ENCODE peak calls at places on chromosomes 2 and 18, in ten cellular contexts. A is heart right ventricle, S is tibial artery, P is Calu3, Z is lung, L is body of pancreas, Y is cardiac muscle cell, N is B cell, W is AG04450, T is H1. M is an unnamed sample.

GRCh38 chr2:10889741-10890215 is 22.0 kb upstream of the KCNF1 start:
- DNase-seq in S (peak), L (no peak), N (no peak), P (no peak), Z (no peak), T (no peak), A (no peak), W (no peak), Y (no peak), M (no peak)

GRCh38 chr2:44559108-44559507 is 197.4 kb downstream of the CAMKMT start:
- DNase-seq in S (no peak), N (peak), Y (no peak), T (no peak), L (no peak), Z (no peak), A (no peak), P (no peak), W (no peak), M (no peak)

GRCh38 chr2:174499365-174499764 is 12.5 kb upstream of the GPR155 start:
- DNase-seq in W (no peak), P (no peak), A (no peak), S (no peak), Z (no peak), T (no peak), L (no peak), Y (no peak), N (no peak), M (no peak)

GRCh38 chr2:21083482-21083881 is 39.6 kb upstream of the APOB start:
- DNase-seq in P (no peak), N (no peak), A (no peak), W (no peak), S (no peak), Y (no peak), Z (no peak), L (no peak), T (no peak), M (no peak)

GRCh38 chr2:203436496-203436895 is 98.6 kb downstream of the RAPH1 start:
- DNase-seq in N (no peak), S (no peak), Z (no peak), P (no peak), W (no peak), Y (no peak), T (no peak), A (no peak), L (no peak), M (no peak)

GRCh38 chr2:140747097-140747496 is 1383.7 kb downstream of the LRP1B start:
- DNase-seq in A (no peak), N (no peak), Y (no peak), S (no peak), T (no peak), W (no peak), Z (no peak), L (no peak), P (no peak), M (no peak)

GRCh38 chr2:23624378-23624777 is 239.4 kb downstream of the KLHL29 start:
- DNase-seq in N (no peak), Z (no peak), A (no peak), T (no peak), Y (no peak), L (no peak), P (peak), W (no peak), S (no peak), M (no peak)

GRCh38 chr2:38740851-38741541 is 10.2 kb downstream of the SRSF7 start:
- DNase-seq in Z (no peak), N (no peak), P (no peak), L (no peak), A (no peak), Y (peak), S (no peak), W (no peak), T (no peak), M (no peak)

GRCh38 chr2:160305081-160305750 is 105.1 kb upstream of the ITGB6 start:
- DNase-seq in N (no peak), S (no peak), Z (no peak), T (no peak), A (no peak), Y (no peak), P (no peak), L (no peak), W (peak), M (no peak)

DNA sequence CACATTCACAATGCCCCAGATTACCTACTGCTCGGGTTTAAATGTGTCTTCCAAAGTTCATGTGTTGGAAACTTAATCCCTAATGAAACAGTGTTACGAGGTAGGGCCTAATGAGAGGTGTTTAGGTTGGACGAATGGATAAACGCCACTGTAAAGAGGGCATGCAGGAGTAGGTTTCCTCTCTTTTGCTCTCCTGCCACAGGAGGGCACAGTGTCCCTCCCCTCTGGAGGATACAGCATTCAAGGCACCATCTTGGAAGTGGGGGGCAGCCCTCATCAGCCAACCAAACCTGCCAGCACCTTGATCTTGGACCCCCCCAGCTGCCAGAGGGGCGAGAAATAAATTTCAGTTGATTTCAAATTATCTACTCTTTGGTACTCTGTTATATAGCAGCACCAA is 103.5 kb downstream of the TSHZ1 start:
- DNase-seq in A (no peak), N (no peak), Z (no peak), Y (no peak), W (no peak), T (no peak), L (no peak), P (no peak), S (no peak), M (no peak)
- TF ChIP-seq CTCF in A (no peak), N (no peak), Z (no peak), Y (no peak), W (no peak), T (peak), L (no peak), P (no peak), S (no peak), M (peak)

GRCh38 chr2:231716641-231717280 is 8.4 kb downstream of the PTMA start:
- DNase-seq in W (no peak), S (peak), P (no peak), Y (no peak), T (no peak), L (no peak), N (no peak), A (no peak), Z (no peak), M (no peak)

GRCh38 chr2:231715988-231716616 is 7.8 kb downstream of the PTMA start:
- DNase-seq in P (no peak), A (peak), S (no peak), T (no peak), L (no peak), W (no peak), Y (no peak), N (no peak), Z (no peak), M (no peak)

GRCh38 chr2:231713738-231714638 is 5.7 kb downstream of the PTMA start:
- DNase-seq in P (peak), W (peak), N (peak), S (peak), L (peak), A (peak), Y (peak), T (peak), Z (peak), M (no peak)

GRCh38 chr2:231714639-231715498 is 6.5 kb downstream of the PTMA start:
- DNase-seq in S (peak), Z (peak), P (peak), A (peak), Y (peak), L (peak), W (no peak), T (peak), N (peak), M (no peak)

DNA sequence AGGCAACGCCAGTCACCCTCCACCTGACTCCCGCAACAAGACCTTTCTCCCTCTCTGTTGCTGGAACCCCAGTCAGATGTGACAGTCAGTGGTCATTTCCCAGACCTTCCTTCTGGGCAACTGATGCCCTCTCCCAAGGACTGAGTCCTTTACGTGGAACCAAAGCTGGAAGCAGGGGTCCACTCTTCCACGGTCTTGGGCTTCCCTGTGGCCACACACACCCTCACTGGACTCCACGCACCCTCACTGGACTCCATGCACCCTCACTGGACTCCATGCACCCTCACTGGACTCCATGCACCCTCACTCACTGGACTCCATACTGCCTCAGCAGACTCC is 7.1 kb downstream of the PTMA start:
- DNase-seq in W (no peak), A (peak), L (no peak), T (no peak), Z (no peak), N (no peak), P (no peak), S (no peak), Y (no peak), M (no peak)
- TF ChIP-seq CTCF in W (no peak), A (peak), L (no peak), T (no peak), Z (no peak), N (no peak), P (no peak), S (no peak), Y (no peak), M (no peak)

GRCh38 chr2:74759991-74760390 is 73.9 kb upstream of the HK2 start:
- DNase-seq in T (no peak), Z (no peak), N (no peak), Y (no peak), S (no peak), P (no peak), A (no peak), L (no peak), W (no peak), M (no peak)

GRCh38 chr2:74760875-74761630 is 72.9 kb upstream of the HK2 start:
- DNase-seq in Y (no peak), P (no peak), L (no peak), S (no peak), T (no peak), W (no peak), N (no peak), Z (peak), A (no peak), M (peak)

GRCh38 chr2:74764429-74765272 is 69.3 kb upstream of the HK2 start:
- DNase-seq in P (no peak), Z (no peak), N (no peak), W (no peak), S (no peak), T (no peak), L (no peak), Y (no peak), A (no peak), M (no peak)

GRCh38 chr2:74763962-74764428 is 69.9 kb upstream of the HK2 start:
- DNase-seq in T (no peak), L (no peak), S (no peak), N (no peak), Z (no peak), Y (no peak), A (no peak), W (no peak), P (no peak), M (no peak)

DNA sequence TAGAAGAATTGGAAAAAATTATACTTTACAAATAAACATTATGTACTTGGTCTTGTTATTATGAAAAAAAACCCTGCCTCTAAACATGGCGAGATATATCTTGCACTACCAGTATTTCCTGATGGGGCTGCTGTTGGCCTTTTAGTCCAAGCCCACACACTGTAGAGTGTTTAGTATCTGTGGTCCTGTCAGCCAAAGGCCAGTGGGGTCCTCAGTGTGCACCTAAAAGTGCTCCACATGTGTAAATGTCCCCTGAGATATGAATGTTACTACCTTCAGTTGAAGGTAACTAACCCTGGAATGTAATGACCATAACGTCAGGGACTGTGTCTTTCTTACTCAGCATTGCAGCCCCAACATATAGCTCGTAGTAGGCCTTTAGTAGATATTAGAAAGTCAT is 71.1 kb upstream of the HK2 start:
- DNase-seq in Z (no peak), S (no peak), N (no peak), W (no peak), A (no peak), P (no peak), T (no peak), Y (peak), L (no peak), M (no peak)
- TF ChIP-seq CTCF in Z (no peak), S (no peak), N (peak), W (no peak), A (peak), P (no peak), T (peak), Y (peak), L (no peak), M (no peak)

GRCh38 chr18:22930089-22930713 is 2.9 kb upstream of the RBBP8 start:
- DNase-seq in P (peak), L (peak), N (peak), A (peak), T (no peak), Z (peak), S (peak), W (peak), Y (peak), M (no peak)
- TF ChIP-seq CTCF in P (peak), L (peak), N (peak), A (peak), T (peak), Z (peak), S (peak), W (peak), Y (peak), M (peak)

GRCh38 chr2:9288681-9289338 is 82.2 kb downstream of the ASAP2 start:
- DNase-seq in Y (no peak), W (no peak), A (no peak), P (no peak), T (no peak), S (no peak), N (no peak), L (no peak), Z (no peak), M (no peak)

GRCh38 chr2:9288233-9288632 is 81.6 kb downstream of the ASAP2 start:
- DNase-seq in S (no peak), T (no peak), W (peak), Y (no peak), Z (no peak), P (peak), A (no peak), N (no peak), L (no peak), M (no peak)

GRCh38 chr2:9286553-9287399 is 80.2 kb downstream of the ASAP2 start:
- DNase-seq in Y (no peak), Z (no peak), A (no peak), P (peak), N (no peak), W (no peak), T (no peak), S (no peak), L (no peak), M (peak)

GRCh38 chr2:9285921-9286320 is 79.3 kb downstream of the ASAP2 start:
- DNase-seq in S (no peak), Z (no peak), A (no peak), N (no peak), Y (no peak), W (no peak), P (no peak), T (no peak), L (no peak), M (no peak)

DNA sequence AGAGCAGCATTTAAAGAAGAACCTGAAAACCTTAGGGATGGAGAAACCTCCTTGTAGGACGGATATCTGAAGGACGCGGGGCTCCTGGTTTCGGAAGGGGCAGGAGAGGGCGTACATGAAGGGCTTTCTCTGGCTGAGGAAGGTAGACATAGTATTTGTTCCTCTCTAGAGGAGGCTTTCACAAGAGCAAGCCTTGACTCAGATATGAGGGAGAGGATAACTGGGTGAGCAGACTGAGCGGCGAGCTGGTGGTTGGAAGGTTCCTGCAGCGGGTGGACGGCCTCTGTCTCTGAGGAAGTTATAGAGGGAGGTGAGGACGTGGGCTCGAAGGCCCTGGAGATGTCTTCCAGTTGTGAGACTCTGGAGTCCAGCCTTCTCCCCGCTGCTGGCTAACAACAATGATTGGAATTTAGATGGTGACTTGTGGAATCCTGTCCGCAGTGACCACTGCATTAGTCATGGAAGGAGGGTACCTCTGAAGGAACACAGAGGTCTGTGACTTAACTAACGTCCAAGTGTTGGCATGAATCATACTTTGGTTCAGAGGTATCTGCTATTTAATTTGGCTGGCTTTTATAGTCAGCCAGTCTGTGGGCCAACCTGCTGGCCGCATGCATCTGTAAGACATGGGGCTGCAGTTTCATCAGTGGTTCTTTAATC is 80.9 kb downstream of the ASAP2 start:
- DNase-seq in L (no peak), Y (no peak), P (peak), A (no peak), T (no peak), S (no peak), Z (no peak), W (peak), N (no peak), M (peak)
- TF ChIP-seq CTCF in L (no peak), Y (no peak), P (no peak), A (no peak), T (no peak), S (no peak), Z (no peak), W (no peak), N (no peak), M (no peak)

GRCh38 chr2:78427170-78427569 is 598.3 kb upstream of the REG3G start:
- DNase-seq in Z (no peak), L (no peak), P (no peak), T (no peak), W (no peak), A (no peak), Y (no peak), S (no peak), N (no peak), M (no peak)

GRCh38 chr2:78431241-78431640 is 594.3 kb upstream of the REG3G start:
- DNase-seq in N (no peak), S (no peak), Y (no peak), A (no peak), T (no peak), P (no peak), Z (no peak), L (no peak), W (no peak), M (no peak)
- TF ChIP-seq CTCF in N (no peak), S (no peak), Y (no peak), A (no peak), T (peak), P (no peak), Z (no peak), L (no peak), W (no peak), M (peak)

DNA sequence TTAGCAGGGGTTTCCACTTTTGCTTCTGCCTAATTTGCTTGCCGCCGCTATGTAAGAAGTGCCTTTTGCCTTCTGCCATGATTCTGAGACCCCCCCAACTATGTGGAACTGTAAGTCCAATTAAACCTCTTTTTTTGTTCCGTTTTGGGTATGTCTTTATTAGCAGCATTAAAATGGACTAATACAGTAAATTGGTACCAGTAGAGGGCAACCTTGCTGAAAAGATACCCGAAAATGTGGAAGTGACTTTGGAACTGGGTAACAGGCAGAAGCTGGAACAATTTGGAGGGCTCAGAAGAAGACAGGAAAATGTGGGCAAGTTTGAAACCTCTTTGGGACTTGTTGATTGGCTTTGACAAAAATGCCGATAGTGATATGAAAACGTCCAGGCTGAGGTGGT is 216.1 kb upstream of the FSIP2 start:
- DNase-seq in T (no peak), Z (no peak), L (no peak), W (no peak), N (no peak), P (no peak), A (no peak), S (no peak), Y (no peak), M (no peak)
- TF ChIP-seq CTCF in T (peak), Z (no peak), L (peak), W (no peak), N (no peak), P (no peak), A (no peak), S (no peak), Y (no peak), M (peak)

DNA sequence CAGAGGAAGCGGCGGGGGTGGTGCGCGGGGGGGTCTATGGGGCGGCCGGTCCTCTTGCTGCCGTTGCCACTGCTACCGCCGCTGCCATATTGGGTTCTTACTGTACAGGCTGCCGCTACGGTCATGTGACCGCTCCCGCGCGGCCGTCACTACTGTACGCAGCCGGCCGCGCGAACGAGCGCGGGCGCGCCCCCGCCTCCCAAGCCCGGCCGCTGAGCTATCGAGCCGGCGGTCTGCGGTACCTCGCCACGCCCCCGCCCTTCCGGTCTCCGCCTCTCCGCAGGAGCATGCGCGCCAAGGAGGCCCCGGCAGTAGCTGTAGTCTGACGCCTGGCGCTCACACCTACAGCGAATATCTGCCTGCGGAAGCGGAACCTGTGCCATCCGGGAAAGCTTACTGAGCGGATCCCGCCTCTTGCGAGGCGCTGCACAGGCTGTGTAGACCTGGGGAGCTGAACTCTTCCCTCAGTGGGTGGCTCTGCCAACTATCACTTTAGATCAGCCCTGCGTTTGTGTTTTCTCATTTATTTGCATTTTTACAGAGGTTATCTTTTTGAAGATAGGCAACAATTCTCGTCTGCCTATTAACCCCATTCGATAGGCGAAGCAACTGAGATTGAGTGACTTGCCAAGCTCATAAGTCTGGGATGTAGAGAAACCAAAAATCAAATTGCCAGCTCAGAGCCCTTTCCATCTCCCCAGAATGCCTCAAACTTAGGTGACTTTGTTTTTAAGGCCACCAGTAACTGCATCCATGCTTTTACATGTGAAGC is at the start of gene ASXL2:
- DNase-seq in A (peak), S (peak), Y (peak), P (peak), Z (peak), T (peak), N (peak), W (peak), L (peak), M (peak)
- TF ChIP-seq CTCF in A (peak), S (no peak), Y (no peak), P (no peak), Z (no peak), T (no peak), N (no peak), W (no peak), L (peak), M (peak)

GRCh38 chr2:218327451-218327850 is 29.2 kb upstream of the CATIP start:
- DNase-seq in Z (no peak), S (no peak), Y (peak), W (no peak), A (no peak), N (no peak), L (no peak), P (no peak), T (no peak), M (no peak)
- TF ChIP-seq CTCF in Z (no peak), S (no peak), Y (no peak), W (no peak), A (no peak), N (no peak), L (no peak), P (no peak), T (no peak), M (no peak)

M was measured in LNCaP clone FGC.